ENCODE peak calls at places on chromosomes 1 and 21, in seven cellular contexts. One of them, this sample, is unnamed.

GRCh38 chr21:44727757-44728156 is 16.4 kb upstream of the TSPEAR start:
- DNase-seq in mammary epithelial cell: no peak
- DNase-seq in uterus: no peak
- DNase-seq in HFF-Myc: no peak
- DNase-seq in HL-60: no peak
- DNase-seq in K562: no peak
- DNase-seq in heart right ventricle: no peak
- DNase-seq in this sample: no peak

GRCh38 chr21:34808569-34809204 is 139.9 kb downstream of the CLIC6 start:
- DNase-seq in mammary epithelial cell: peak; percentile 77
- DNase-seq in heart right ventricle: no peak
- DNase-seq in HFF-Myc: peak; percentile 45
- DNase-seq in HL-60: no peak
- DNase-seq in uterus: no peak
- DNase-seq in K562: no peak
- DNase-seq in this sample: no peak

GRCh38 chr1:91801496-91802115 is 84.3 kb downstream of the TGFBR3 start:
- DNase-seq in HFF-Myc: no peak
- DNase-seq in uterus: no peak
- DNase-seq in mammary epithelial cell: no peak
- DNase-seq in heart right ventricle: no peak
- DNase-seq in HL-60: no peak
- DNase-seq in K562: no peak
- DNase-seq in this sample: no peak

GRCh38 chr1:37556712-37557196 is at the start of gene DNALI1:
- DNase-seq in HL-60: no peak
- DNase-seq in uterus: peak; percentile 92
- DNase-seq in heart right ventricle: peak; percentile 87
- DNase-seq in mammary epithelial cell: peak; percentile 69
- DNase-seq in HFF-Myc: no peak
- DNase-seq in K562: peak; percentile 94
- DNase-seq in this sample: no peak

GRCh38 chr1:218482683-218483082 is 137.5 kb downstream of the TGFB2 start:
- DNase-seq in mammary epithelial cell: no peak
- DNase-seq in HFF-Myc: no peak
- DNase-seq in heart right ventricle: no peak
- DNase-seq in K562: no peak
- DNase-seq in HL-60: no peak
- DNase-seq in uterus: no peak
- DNase-seq in this sample: no peak

GRCh38 chr1:90723561-90724108 is 6.5 kb upstream of the BARHL2 start:
- DNase-seq in HFF-Myc: no peak
- DNase-seq in uterus: no peak
- DNase-seq in HL-60: no peak
- DNase-seq in heart right ventricle: no peak
- DNase-seq in mammary epithelial cell: no peak
- DNase-seq in K562: no peak
- DNase-seq in this sample: no peak

GRCh38 chr1:87140831-87141540 is 187.7 kb upstream of the LMO4 start:
- DNase-seq in heart right ventricle: no peak
- DNase-seq in HL-60: no peak
- DNase-seq in mammary epithelial cell: peak; percentile 76
- DNase-seq in uterus: no peak
- DNase-seq in K562: no peak
- DNase-seq in HFF-Myc: no peak
- DNase-seq in this sample: no peak

GRCh38 chr1:86912501-86912900 is 1.4 kb downstream of the SELENOF start:
- DNase-seq in HFF-Myc: no peak
- DNase-seq in heart right ventricle: no peak
- DNase-seq in HL-60: no peak
- DNase-seq in mammary epithelial cell: no peak
- DNase-seq in uterus: no peak
- DNase-seq in K562: no peak
- DNase-seq in this sample: no peak

GRCh38 chr1:82377201-82377884 is 576.6 kb downstream of the ADGRL2 start:
- DNase-seq in HFF-Myc: no peak
- DNase-seq in heart right ventricle: no peak
- DNase-seq in mammary epithelial cell: peak; percentile 67
- DNase-seq in HL-60: no peak
- DNase-seq in uterus: no peak
- DNase-seq in K562: no peak
- DNase-seq in this sample: no peak

GRCh38 chr1:101364370-101365120 is 127.7 kb downstream of the S1PR1 start:
- DNase-seq in heart right ventricle: no peak
- DNase-seq in mammary epithelial cell: no peak
- DNase-seq in uterus: no peak
- DNase-seq in K562: no peak
- DNase-seq in HL-60: no peak
- DNase-seq in HFF-Myc: no peak
- DNase-seq in this sample: no peak

GRCh38 chr1:59976194-59977074 is 49.9 kb upstream of the CYP2J2 start:
- DNase-seq in HL-60: peak; percentile 29
- DNase-seq in HFF-Myc: no peak
- DNase-seq in mammary epithelial cell: peak; percentile 24
- DNase-seq in uterus: peak; percentile 73
- DNase-seq in heart right ventricle: peak; percentile 63
- DNase-seq in K562: peak; percentile 71
- DNase-seq in this sample: no peak

GRCh38 chr1:91744973-91745648 is 140.8 kb downstream of the TGFBR3 start:
- DNase-seq in HL-60: no peak
- DNase-seq in heart right ventricle: peak; percentile 30
- DNase-seq in uterus: peak; percentile 61
- DNase-seq in HFF-Myc: peak; percentile 51
- DNase-seq in mammary epithelial cell: no peak
- DNase-seq in K562: no peak
- DNase-seq in this sample: no peak

GRCh38 chr1:14297356-14297755 is 301.1 kb upstream of the KAZN start:
- DNase-seq in HFF-Myc: no peak
- DNase-seq in HL-60: no peak
- DNase-seq in mammary epithelial cell: no peak
- DNase-seq in heart right ventricle: no peak
- DNase-seq in uterus: no peak
- DNase-seq in K562: no peak
- DNase-seq in this sample: no peak

GRCh38 chr21:41121785-41122415 is 46.1 kb upstream of the BACE2 start:
- DNase-seq in HFF-Myc: peak; percentile 64
- DNase-seq in uterus: peak; percentile 77
- DNase-seq in heart right ventricle: peak; percentile 73
- DNase-seq in HL-60: peak; percentile 68
- DNase-seq in K562: peak; percentile 61
- DNase-seq in mammary epithelial cell: peak; percentile 70
- DNase-seq in this sample: peak; percentile 21

GRCh38 chr1:28886731-28887417 is 27.5 kb upstream of the EPB41 start:
- DNase-seq in HL-60: peak; percentile 90
- DNase-seq in heart right ventricle: peak; percentile 86
- DNase-seq in K562: peak; percentile 100
- DNase-seq in uterus: peak; percentile 74
- DNase-seq in mammary epithelial cell: peak; percentile 86
- DNase-seq in HFF-Myc: no peak
- DNase-seq in this sample: peak; percentile 16

DNA sequence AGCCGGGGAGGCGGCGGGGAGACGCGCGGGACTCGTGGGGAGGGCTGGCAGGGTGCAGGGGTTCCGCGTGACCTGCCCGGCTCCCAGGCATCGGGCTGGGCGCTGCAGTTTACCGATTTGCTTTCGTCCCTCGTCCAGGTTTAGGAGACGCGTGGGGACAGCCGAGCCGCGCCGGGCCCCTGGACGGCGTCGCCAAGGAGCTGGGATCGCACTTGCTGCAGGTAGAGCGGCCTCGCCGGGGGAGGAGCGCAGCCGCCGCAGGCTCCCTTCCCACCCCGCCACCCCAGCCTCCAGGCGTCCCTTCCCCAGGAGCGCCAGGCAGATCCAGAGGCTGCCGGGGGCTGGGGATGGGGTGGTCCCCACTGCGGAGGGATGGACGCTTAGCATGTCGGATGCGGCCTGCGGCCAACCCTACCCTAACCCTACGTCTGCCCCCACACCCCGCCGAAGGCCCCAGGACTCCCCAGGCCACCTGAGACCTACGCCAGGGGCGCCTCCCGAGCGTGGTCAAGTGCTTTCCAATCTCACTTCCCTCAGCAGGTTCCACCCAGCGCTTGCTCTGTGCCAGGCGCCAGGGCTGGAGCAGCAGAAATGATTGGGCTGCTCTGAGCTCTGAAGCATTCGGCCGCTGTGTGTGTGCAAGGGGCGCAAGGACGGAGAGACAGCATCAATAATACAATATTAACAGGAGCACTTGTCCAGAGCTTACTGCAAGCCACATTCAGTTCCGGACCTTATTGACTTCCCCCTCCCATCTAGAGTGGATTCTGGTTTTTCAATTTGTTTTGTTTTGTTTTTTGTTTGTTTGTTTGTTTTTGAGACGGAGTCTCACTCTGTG is 10.3 kb downstream of the SIM2 start:
- DNase-seq in K562: no peak
- DNase-seq in mammary epithelial cell: no peak
- DNase-seq in HFF-Myc: no peak
- DNase-seq in HL-60: no peak
- DNase-seq in heart right ventricle: no peak
- DNase-seq in uterus: no peak
- DNase-seq in this sample: no peak
- H3K4me3 ChIP-seq in K562: no peak overlapping the region
- H3K4me3 ChIP-seq in mammary epithelial cell: no peak overlapping the region
- H3K4me3 ChIP-seq in HFF-Myc: no peak overlapping the region
- H3K4me3 ChIP-seq in HL-60: no peak overlapping the region
- H3K4me3 ChIP-seq in heart right ventricle: no peak overlapping the region
- H3K4me3 ChIP-seq in uterus: no peak overlapping the region
- H3K4me3 ChIP-seq in this sample: no peak overlapping the region

DNA sequence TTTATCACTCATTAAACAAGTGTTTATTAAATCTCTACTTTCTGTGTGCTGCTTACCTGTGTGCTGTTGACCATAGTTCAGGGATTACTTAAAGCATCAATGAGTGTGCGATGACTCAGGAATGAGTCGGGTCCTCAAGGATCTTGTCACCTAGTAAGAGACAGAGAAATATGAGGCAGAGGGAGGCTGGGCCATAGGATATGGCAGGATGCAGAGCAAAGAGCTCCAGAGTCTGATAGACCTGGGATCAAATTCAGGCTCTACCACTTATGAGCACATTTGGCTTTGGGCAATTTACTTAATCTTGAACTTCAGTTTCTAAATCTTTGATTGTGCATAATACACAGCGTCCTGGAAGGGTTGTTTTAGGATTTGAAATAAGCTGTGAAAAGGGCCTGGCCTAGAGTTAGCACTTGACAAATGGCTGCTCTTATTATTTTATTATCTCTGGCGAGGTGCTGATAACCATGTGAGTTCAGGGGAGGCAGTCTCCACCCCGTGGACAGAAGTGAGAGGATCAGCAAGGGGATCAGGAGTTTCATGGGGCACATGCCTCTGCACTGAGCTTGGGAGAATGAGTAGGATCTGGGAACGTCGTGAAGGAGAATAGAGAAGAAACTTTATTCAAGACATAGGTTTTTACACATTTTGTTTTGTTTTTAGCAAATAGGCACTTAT is 94.5 kb downstream of the ROR1 start:
- DNase-seq in K562: peak; percentile 5
- DNase-seq in heart right ventricle: no peak
- DNase-seq in HFF-Myc: no peak
- DNase-seq in HL-60: no peak
- DNase-seq in uterus: peak; percentile 59
- DNase-seq in mammary epithelial cell: peak; percentile 89
- DNase-seq in this sample: no peak
- TF ChIP-seq CTCF in K562: no peak
- TF ChIP-seq CTCF in heart right ventricle: no peak
- TF ChIP-seq CTCF in HFF-Myc: no peak
- TF ChIP-seq CTCF in HL-60: no peak
- TF ChIP-seq CTCF in uterus: peak; percentile 15
- TF ChIP-seq CTCF in mammary epithelial cell: no peak
- TF ChIP-seq CTCF in this sample: no peak

GRCh38 chr1:8600336-8600735 is 217.1 kb downstream of the RERE start:
- DNase-seq in HFF-Myc: no peak
- DNase-seq in mammary epithelial cell: no peak
- DNase-seq in uterus: no peak
- DNase-seq in HL-60: no peak
- DNase-seq in heart right ventricle: no peak
- DNase-seq in K562: no peak
- DNase-seq in this sample: no peak

GRCh38 chr1:8598060-8598724 is 219.2 kb downstream of the RERE start:
- DNase-seq in HFF-Myc: no peak
- DNase-seq in mammary epithelial cell: no peak
- DNase-seq in HL-60: no peak
- DNase-seq in K562: no peak
- DNase-seq in heart right ventricle: no peak
- DNase-seq in uterus: peak; percentile 47
- DNase-seq in this sample: no peak

GRCh38 chr1:8599813-8600212 is 217.6 kb downstream of the RERE start:
- DNase-seq in heart right ventricle: no peak
- DNase-seq in K562: no peak
- DNase-seq in mammary epithelial cell: no peak
- DNase-seq in uterus: no peak
- DNase-seq in HFF-Myc: no peak
- DNase-seq in HL-60: no peak
- DNase-seq in this sample: no peak

GRCh38 chr1:8597455-8597854 is 220.0 kb downstream of the RERE start:
- DNase-seq in heart right ventricle: no peak
- DNase-seq in K562: no peak
- DNase-seq in HL-60: no peak
- DNase-seq in uterus: no peak
- DNase-seq in mammary epithelial cell: no peak
- DNase-seq in HFF-Myc: no peak
- DNase-seq in this sample: no peak

GRCh38 chr1:8598783-8599182 is 218.7 kb downstream of the RERE start:
- DNase-seq in HL-60: no peak
- DNase-seq in uterus: no peak
- DNase-seq in K562: no peak
- DNase-seq in mammary epithelial cell: no peak
- DNase-seq in heart right ventricle: peak; percentile 30
- DNase-seq in HFF-Myc: no peak
- DNase-seq in this sample: no peak
- H3K4me3 ChIP-seq in HL-60: no peak overlapping the region
- H3K4me3 ChIP-seq in uterus: no peak overlapping the region
- H3K4me3 ChIP-seq in K562: no peak overlapping the region
- H3K4me3 ChIP-seq in mammary epithelial cell: no peak overlapping the region
- H3K4me3 ChIP-seq in heart right ventricle: no peak overlapping the region
- H3K4me3 ChIP-seq in HFF-Myc: no peak overlapping the region
- H3K4me3 ChIP-seq in this sample: no peak overlapping the region

GRCh38 chr1:205449750-205450443 is 5.9 kb downstream of the BLACAT1 start:
- DNase-seq in mammary epithelial cell: peak; percentile 98
- DNase-seq in HL-60: no peak
- DNase-seq in uterus: peak; percentile 59
- DNase-seq in heart right ventricle: no peak
- DNase-seq in HFF-Myc: no peak
- DNase-seq in K562: peak; percentile 94
- DNase-seq in this sample: no peak
- TF ChIP-seq CTCF in mammary epithelial cell: peak; percentile 27
- TF ChIP-seq CTCF in HL-60: no peak
- TF ChIP-seq CTCF in uterus: no peak
- TF ChIP-seq CTCF in heart right ventricle: no peak
- TF ChIP-seq CTCF in HFF-Myc: no peak
- TF ChIP-seq CTCF in K562: no peak
- TF ChIP-seq CTCF in this sample: no peak

GRCh38 chr1:166974647-166975345 is 544 bp downstream of the ILDR2 start:
- DNase-seq in uterus: no peak
- DNase-seq in HL-60: no peak
- DNase-seq in K562: no peak
- DNase-seq in HFF-Myc: no peak
- DNase-seq in heart right ventricle: no peak
- DNase-seq in mammary epithelial cell: no peak
- DNase-seq in this sample: no peak
- H3K4me3 ChIP-seq in uterus: no peak overlapping the region
- H3K4me3 ChIP-seq in HL-60: peak overlapping the region; percentile 56
- H3K4me3 ChIP-seq in K562: peak overlapping the region; percentile 23
- H3K4me3 ChIP-seq in HFF-Myc: peak overlapping the region; percentile 27
- H3K4me3 ChIP-seq in heart right ventricle: peak overlapping the region; percentile 50
- H3K4me3 ChIP-seq in mammary epithelial cell: peak overlapping the region; percentile 62
- H3K4me3 ChIP-seq in this sample: peak overlapping the region; percentile 1